ENCODE peak calls at places on chromosomes 11 and 22, in seven cellular contexts. One of them, this sample, is unnamed.

GRCh38 chr11:978781-979180 is 53.1 kb downstream of the AP2A2 start:
- DNase-seq in NCI-H1105: no peak
- DNase-seq in naive thymus-derived CD8-positive, alpha-beta T cell: no peak
- DNase-seq in stromal cell of bone marrow: no peak
- DNase-seq in HCT116: no peak
- DNase-seq in iris pigment epithelial cell: no peak
- DNase-seq in memory B cell: no peak
- DNase-seq in this sample: no peak

GRCh38 chr22:30397656-30398635 is 1.1 kb downstream of the SEC14L2 start:
- DNase-seq in NCI-H1105: no peak
- DNase-seq in naive thymus-derived CD8-positive, alpha-beta T cell: no peak
- DNase-seq in stromal cell of bone marrow: no peak
- DNase-seq in HCT116: no peak
- DNase-seq in iris pigment epithelial cell: no peak
- DNase-seq in memory B cell: no peak
- DNase-seq in this sample: no peak

GRCh38 chr11:74989269-74989655 is 529 bp downstream of the NEU3 start:
- DNase-seq in NCI-H1105: no peak
- DNase-seq in naive thymus-derived CD8-positive, alpha-beta T cell: no peak
- DNase-seq in stromal cell of bone marrow: no peak
- DNase-seq in HCT116: no peak
- DNase-seq in iris pigment epithelial cell: no peak
- DNase-seq in memory B cell: no peak
- DNase-seq in this sample: no peak

GRCh38 chr22:35400335-35400680 is 368 bp downstream of the MCM5 start:
- DNase-seq in NCI-H1105: peak
- DNase-seq in naive thymus-derived CD8-positive, alpha-beta T cell: no peak
- DNase-seq in stromal cell of bone marrow: no peak
- DNase-seq in HCT116: no peak
- DNase-seq in iris pigment epithelial cell: no peak
- DNase-seq in memory B cell: no peak
- DNase-seq in this sample: no peak

GRCh38 chr11:119712006-119712405 is 17.0 kb downstream of the NECTIN1 start:
- DNase-seq in NCI-H1105: no peak
- DNase-seq in naive thymus-derived CD8-positive, alpha-beta T cell: no peak
- DNase-seq in stromal cell of bone marrow: no peak
- DNase-seq in HCT116: no peak
- DNase-seq in iris pigment epithelial cell: no peak
- DNase-seq in memory B cell: no peak
- DNase-seq in this sample: no peak

GRCh38 chr11:48150213-48150612 is 66.4 kb upstream of the OR4B1 start:
- DNase-seq in NCI-H1105: no peak
- DNase-seq in naive thymus-derived CD8-positive, alpha-beta T cell: no peak
- DNase-seq in stromal cell of bone marrow: no peak
- DNase-seq in HCT116: no peak
- DNase-seq in iris pigment epithelial cell: peak
- DNase-seq in memory B cell: no peak
- DNase-seq in this sample: no peak

GRCh38 chr11:45665206-45665932 is at the start of gene CHST1:
- DNase-seq in NCI-H1105: peak
- DNase-seq in naive thymus-derived CD8-positive, alpha-beta T cell: no peak
- DNase-seq in stromal cell of bone marrow: no peak
- DNase-seq in HCT116: no peak
- DNase-seq in iris pigment epithelial cell: peak
- DNase-seq in memory B cell: no peak
- DNase-seq in this sample: no peak

GRCh38 chr11:109765709-109766311 is 327.4 kb upstream of the ZC3H12C start:
- DNase-seq in NCI-H1105: no peak
- DNase-seq in naive thymus-derived CD8-positive, alpha-beta T cell: no peak
- DNase-seq in stromal cell of bone marrow: no peak
- DNase-seq in HCT116: no peak
- DNase-seq in iris pigment epithelial cell: no peak
- DNase-seq in memory B cell: no peak
- DNase-seq in this sample: no peak

GRCh38 chr11:2150206-2150847 is 10.7 kb downstream of the INS start:
- DNase-seq in NCI-H1105: peak
- DNase-seq in naive thymus-derived CD8-positive, alpha-beta T cell: no peak
- DNase-seq in stromal cell of bone marrow: no peak
- DNase-seq in HCT116: peak
- DNase-seq in iris pigment epithelial cell: peak
- DNase-seq in memory B cell: no peak
- DNase-seq in this sample: no peak

GRCh38 chr11:86940122-86940777 is 14.9 kb downstream of the FZD4 start:
- DNase-seq in NCI-H1105: no peak
- DNase-seq in naive thymus-derived CD8-positive, alpha-beta T cell: no peak
- DNase-seq in stromal cell of bone marrow: no peak
- DNase-seq in HCT116: no peak
- DNase-seq in iris pigment epithelial cell: peak
- DNase-seq in memory B cell: no peak
- DNase-seq in this sample: no peak

GRCh38 chr22:24323233-24323632 is 52.6 kb downstream of the SPECC1L start:
- DNase-seq in NCI-H1105: no peak
- DNase-seq in naive thymus-derived CD8-positive, alpha-beta T cell: no peak
- DNase-seq in stromal cell of bone marrow: no peak
- DNase-seq in HCT116: no peak
- DNase-seq in iris pigment epithelial cell: no peak
- DNase-seq in memory B cell: no peak
- DNase-seq in this sample: no peak

GRCh38 chr11:47501095-47501494 is 51.8 kb downstream of the CELF1 start:
- DNase-seq in NCI-H1105: no peak
- DNase-seq in naive thymus-derived CD8-positive, alpha-beta T cell: no peak
- DNase-seq in stromal cell of bone marrow: no peak
- DNase-seq in HCT116: no peak
- DNase-seq in iris pigment epithelial cell: no peak
- DNase-seq in memory B cell: no peak
- DNase-seq in this sample: no peak

GRCh38 chr11:109015283-109015682 is 350.4 kb downstream of the DDX10 start:
- DNase-seq in NCI-H1105: no peak
- DNase-seq in naive thymus-derived CD8-positive, alpha-beta T cell: no peak
- DNase-seq in stromal cell of bone marrow: no peak
- DNase-seq in HCT116: no peak
- DNase-seq in iris pigment epithelial cell: peak
- DNase-seq in memory B cell: no peak
- DNase-seq in this sample: no peak

GRCh38 chr11:47152126-47152952 is 24.3 kb downstream of the ARFGAP2 start:
- DNase-seq in NCI-H1105: no peak
- DNase-seq in naive thymus-derived CD8-positive, alpha-beta T cell: no peak
- DNase-seq in stromal cell of bone marrow: no peak
- DNase-seq in HCT116: no peak
- DNase-seq in iris pigment epithelial cell: no peak
- DNase-seq in memory B cell: no peak
- DNase-seq in this sample: no peak

This sample was measured in GM04504.